ENCODE peak calls at places on chromosomes 7 and 10, in nine cellular contexts. One of them, this sample, is unnamed.

GRCh38 chr10:80927419-80928078 is 389.8 kb downstream of the SH2D4B start:
- DNase-seq in HEK293T: no peak
- DNase-seq in M059J: no peak
- DNase-seq in GOT3: no peak
- DNase-seq in activated effector memory CD4-positive, alpha-beta T cell treated with Interleukin-2 at 50 U/mL for 16 hours: no peak
- DNase-seq in SW480: no peak
- DNase-seq in adrenal gland: no peak
- DNase-seq in left ventricle myocardium inferior: no peak
- DNase-seq in CD4-positive, alpha-beta T cell: no peak
- DNase-seq in this sample: no peak

GRCh38 chr7:155396661-155397060 is 61.3 kb upstream of the EN2 start:
- DNase-seq in M059J: no peak
- DNase-seq in GOT3: no peak
- DNase-seq in HEK293T: no peak
- DNase-seq in CD4-positive, alpha-beta T cell: no peak
- DNase-seq in activated effector memory CD4-positive, alpha-beta T cell treated with Interleukin-2 at 50 U/mL for 16 hours: no peak
- DNase-seq in SW480: no peak
- DNase-seq in left ventricle myocardium inferior: no peak
- DNase-seq in adrenal gland: no peak
- DNase-seq in this sample: no peak

GRCh38 chr10:131690805-131691239 is 210.0 kb upstream of the PPP2R2D start:
- DNase-seq in activated effector memory CD4-positive, alpha-beta T cell treated with Interleukin-2 at 50 U/mL for 16 hours: no peak
- DNase-seq in M059J: no peak
- DNase-seq in left ventricle myocardium inferior: no peak
- DNase-seq in GOT3: no peak
- DNase-seq in adrenal gland: no peak
- DNase-seq in HEK293T: no peak
- DNase-seq in SW480: no peak
- DNase-seq in CD4-positive, alpha-beta T cell: no peak
- DNase-seq in this sample: no peak

GRCh38 chr10:437698-438490 is 251.6 kb downstream of the DIP2C start:
- DNase-seq in SW480: no peak
- DNase-seq in CD4-positive, alpha-beta T cell: no peak
- DNase-seq in adrenal gland: no peak
- DNase-seq in M059J: no peak
- DNase-seq in HEK293T: no peak
- DNase-seq in GOT3: no peak
- DNase-seq in activated effector memory CD4-positive, alpha-beta T cell treated with Interleukin-2 at 50 U/mL for 16 hours: no peak
- DNase-seq in left ventricle myocardium inferior: no peak
- DNase-seq in this sample: no peak

GRCh38 chr7:98456851-98457250 is 56.0 kb upstream of the BAIAP2L1 start:
- DNase-seq in adrenal gland: no peak
- DNase-seq in M059J: no peak
- DNase-seq in GOT3: no peak
- DNase-seq in CD4-positive, alpha-beta T cell: no peak
- DNase-seq in HEK293T: no peak
- DNase-seq in left ventricle myocardium inferior: no peak
- DNase-seq in SW480: no peak
- DNase-seq in activated effector memory CD4-positive, alpha-beta T cell treated with Interleukin-2 at 50 U/mL for 16 hours: no peak
- DNase-seq in this sample: no peak

GRCh38 chr10:43867667-43868361 is 219.1 kb upstream of the ZNF32 start:
- DNase-seq in SW480: no peak
- DNase-seq in adrenal gland: no peak
- DNase-seq in GOT3: no peak
- DNase-seq in HEK293T: no peak
- DNase-seq in CD4-positive, alpha-beta T cell: no peak
- DNase-seq in left ventricle myocardium inferior: no peak
- DNase-seq in activated effector memory CD4-positive, alpha-beta T cell treated with Interleukin-2 at 50 U/mL for 16 hours: no peak
- DNase-seq in M059J: peak
- DNase-seq in this sample: no peak

GRCh38 chr7:36677769-36678435 is 46.4 kb downstream of the AOAH start:
- DNase-seq in SW480: no peak
- DNase-seq in GOT3: no peak
- DNase-seq in M059J: no peak
- DNase-seq in left ventricle myocardium inferior: no peak
- DNase-seq in HEK293T: no peak
- DNase-seq in activated effector memory CD4-positive, alpha-beta T cell treated with Interleukin-2 at 50 U/mL for 16 hours: no peak
- DNase-seq in adrenal gland: no peak
- DNase-seq in CD4-positive, alpha-beta T cell: no peak
- DNase-seq in this sample: peak

GRCh38 chr7:30594055-30594539 is 581 bp upstream of the GARS1 start:
- DNase-seq in GOT3: no peak
- DNase-seq in adrenal gland: peak
- DNase-seq in activated effector memory CD4-positive, alpha-beta T cell treated with Interleukin-2 at 50 U/mL for 16 hours: no peak
- DNase-seq in M059J: peak
- DNase-seq in SW480: peak
- DNase-seq in HEK293T: peak
- DNase-seq in left ventricle myocardium inferior: peak
- DNase-seq in CD4-positive, alpha-beta T cell: peak
- DNase-seq in this sample: peak

GRCh38 chr7:103124429-103124979 is 24.4 kb downstream of the NAPEPLD start:
- DNase-seq in HEK293T: no peak
- DNase-seq in adrenal gland: no peak
- DNase-seq in left ventricle myocardium inferior: no peak
- DNase-seq in M059J: no peak
- DNase-seq in GOT3: no peak
- DNase-seq in activated effector memory CD4-positive, alpha-beta T cell treated with Interleukin-2 at 50 U/mL for 16 hours: no peak
- DNase-seq in SW480: no peak
- DNase-seq in CD4-positive, alpha-beta T cell: no peak
- DNase-seq in this sample: no peak

GRCh38 chr10:12396093-12396492 is 46.7 kb downstream of the CAMK1D start:
- DNase-seq in activated effector memory CD4-positive, alpha-beta T cell treated with Interleukin-2 at 50 U/mL for 16 hours: no peak
- DNase-seq in M059J: no peak
- DNase-seq in CD4-positive, alpha-beta T cell: no peak
- DNase-seq in left ventricle myocardium inferior: no peak
- DNase-seq in HEK293T: no peak
- DNase-seq in adrenal gland: no peak
- DNase-seq in GOT3: no peak
- DNase-seq in SW480: no peak
- DNase-seq in this sample: no peak

This sample was measured in stimulated activated naive CD8-positive, alpha-beta T cell treated with anti-CD3 and anti-CD28 coated beads, Interleukin-15, Interleukin-2, amounts not matched to agents 100 U/mL and 50 U/mL, for 24 hours.